ENCODE peak calls at places on chromosomes 3 and 15, in nine cellular contexts. E is pancreas, D is heart left ventricle, L is hepatocyte, O is astrocyte, I is tibial nerve, Z is WERI-Rb-1, B is adrenal gland, U is DND-41. W is an unnamed sample. For H3K27me3, the result is how much of the 10 kb centered on the place peaks cover.

GRCh38 chr3:157356541-157356940 is 80.1 kb upstream of the PTX3 start:
- DNase-seq in B (no peak), L (no peak), Z (no peak), O (no peak), I (no peak), D (no peak), U (no peak), E (no peak), W (no peak)

GRCh38 chr15:81492303-81492702 is 118.3 kb upstream of the TMC3 start:
- DNase-seq in U (no peak), E (no peak), O (peak), B (no peak), D (no peak), I (no peak), Z (no peak), L (no peak), W (no peak)

GRCh38 chr15:31359722-31360111 is 33.1 kb downstream of the KLF13 start:
- DNase-seq in L (no peak), E (no peak), U (peak), B (no peak), D (no peak), Z (no peak), I (no peak), O (no peak), W (no peak)

GRCh38 chr3:58048301-58048700 is 40.1 kb downstream of the FLNB start:
- DNase-seq in O (no peak), D (no peak), I (no peak), L (no peak), B (no peak), Z (no peak), E (no peak), U (no peak), W (no peak)

GRCh38 chr3:152159328-152159727 is 109.4 kb upstream of the MBNL1 start:
- DNase-seq in D (no peak), B (no peak), Z (no peak), O (peak), E (no peak), U (no peak), L (peak), I (no peak), W (no peak)

GRCh38 chr3:142154186-142154585 is 4.8 kb upstream of the TFDP2 start:
- DNase-seq in D (no peak), E (no peak), B (no peak), I (no peak), U (no peak), O (no peak), L (no peak), Z (no peak), W (no peak)

GRCh38 chr3:18112976-18113766 is 312.0 kb downstream of the SATB1 start:
- DNase-seq in L (no peak), U (peak), E (no peak), I (no peak), Z (no peak), B (no peak), D (no peak), O (no peak), W (no peak)

GRCh38 chr3:39193391-39193790 is 996 bp upstream of the XIRP1 start:
- DNase-seq in D (no peak), Z (no peak), O (peak), U (no peak), B (no peak), I (no peak), L (no peak), E (no peak), W (no peak)

GRCh38 chr15:85312925-85313324 is 67.5 kb upstream of the AKAP13 start:
- DNase-seq in U (no peak), O (no peak), L (no peak), D (no peak), E (no peak), I (no peak), Z (no peak), B (no peak), W (no peak)

GRCh38 chr3:32963871-32964270 is 12.4 kb downstream of the CCR4 start:
- DNase-seq in B (no peak), Z (no peak), E (no peak), O (no peak), D (no peak), U (no peak), I (no peak), L (no peak), W (no peak)

GRCh38 chr3:178472941-178473340 is 63.3 kb upstream of the KCNMB2 start:
- DNase-seq in O (no peak), I (no peak), L (no peak), B (no peak), E (no peak), U (no peak), D (no peak), Z (no peak), W (no peak)

GRCh38 chr3:56303508-56303907 is 164.8 kb downstream of the ERC2 start:
- DNase-seq in U (peak), D (no peak), O (peak), Z (peak), E (no peak), L (peak), B (no peak), I (no peak), W (peak)

GRCh38 chr3:117626577-117626976 is 917.0 kb downstream of the TUSC7 start:
- DNase-seq in B (no peak), L (no peak), I (no peak), D (no peak), Z (no peak), U (no peak), O (no peak), E (no peak), W (no peak)

GRCh38 chr3:128060473-128061381 is 8.5 kb downstream of the SEC61A1 start:
- DNase-seq in B (no peak), U (no peak), D (no peak), O (peak), I (no peak), Z (no peak), E (no peak), L (no peak), W (no peak)

GRCh38 chr3:72892870-72893269 is 5.0 kb downstream of the GXYLT2 start:
- DNase-seq in L (no peak), D (no peak), Z (peak), U (peak), B (no peak), E (no peak), I (no peak), O (no peak), W (peak)

GRCh38 chr3:116442331-116443021 is 2.8 kb downstream of the LSAMP start:
- DNase-seq in B (no peak), I (no peak), L (no peak), E (no peak), Z (no peak), O (no peak), U (no peak), D (no peak), W (peak)

GRCh38 chr3:72487946-72488735 is 360.1 kb downstream of the SHQ1 start:
- DNase-seq in B (no peak), I (no peak), E (no peak), U (no peak), L (no peak), Z (no peak), D (no peak), O (peak), W (no peak)

GRCh38 chr15:100721758-100722550 is 119.6 kb downstream of the ASB7 start:
- DNase-seq in D (no peak), U (no peak), I (peak), E (peak), B (peak), O (peak), L (peak), Z (no peak), W (no peak)

GRCh38 chr3:56980798-56981390 is 79.6 kb upstream of the SPATA12 start:
- DNase-seq in I (no peak), D (no peak), Z (no peak), O (peak), U (peak), E (no peak), L (peak), B (peak), W (no peak)

GRCh38 chr15:58258501-58259274 is 120.5 kb downstream of the AQP9 start:
- DNase-seq in B (no peak), D (no peak), O (no peak), Z (no peak), U (no peak), I (no peak), L (no peak), E (no peak), W (no peak)

GRCh38 chr3:62332771-62333381 is 40.5 kb downstream of the FEZF2 start:
- DNase-seq in U (no peak), D (no peak), E (no peak), O (no peak), Z (no peak), I (peak), B (peak), L (peak), W (peak)

GRCh38 chr3:77041756-77042155 is 1.9 kb downstream of the ROBO2 start:
- DNase-seq in I (no peak), O (no peak), Z (no peak), B (no peak), D (no peak), U (no peak), E (no peak), L (peak), W (no peak)

GRCh38 chr3:46221936-46222335 is 13.8 kb upstream of the CCR1 start:
- DNase-seq in D (no peak), Z (no peak), B (no peak), E (no peak), I (no peak), U (no peak), L (no peak), O (no peak), W (no peak)

GRCh38 chr3:146739203-146739671 is 134.1 kb upstream of the PLSCR5 start:
- DNase-seq in E (no peak), O (no peak), L (no peak), D (peak), B (no peak), U (peak), I (no peak), Z (no peak), W (no peak)

GRCh38 chr3:103218146-103218545 is 783.3 kb downstream of the ZPLD1 start:
- DNase-seq in U (peak), B (no peak), D (no peak), O (peak), Z (no peak), L (no peak), E (no peak), I (no peak), W (no peak)

GRCh38 chr15:78396976-78397375 is 41.0 kb upstream of the IREB2 start:
- DNase-seq in I (peak), B (peak), O (no peak), U (no peak), D (no peak), E (peak), Z (no peak), L (peak), W (no peak)

GRCh38 chr15:57472861-57473260 is 96.6 kb downstream of the CGNL1 start:
- DNase-seq in Z (no peak), E (no peak), B (no peak), O (peak), U (no peak), L (no peak), D (no peak), I (no peak), W (no peak)

GRCh38 chr3:127351775-127352350 is 64.0 kb upstream of the PRR20G start:
- DNase-seq in B (no peak), E (no peak), D (no peak), U (no peak), Z (no peak), O (no peak), L (no peak), I (no peak), W (no peak)

GRCh38 chr3:61683409-61684261 is 122.3 kb downstream of the PTPRG start:
- DNase-seq in D (no peak), I (peak), L (no peak), B (no peak), U (no peak), E (no peak), Z (no peak), O (no peak), W (no peak)

GRCh38 chr3:179332240-179332639 is 9.4 kb downstream of the ZNF639 start:
- DNase-seq in Z (no peak), L (no peak), I (no peak), D (no peak), O (no peak), U (no peak), E (no peak), B (no peak), W (no peak)

GRCh38 chr3:36075491-36075890 is 304.8 kb upstream of the STAC start:
- DNase-seq in E (no peak), B (no peak), O (peak), I (no peak), L (no peak), D (no peak), U (no peak), Z (no peak), W (no peak)

GRCh38 chr3:45154641-45155147 is 8.5 kb upstream of the CDCP1 start:
- DNase-seq in L (no peak), E (no peak), Z (no peak), I (no peak), B (no peak), U (no peak), D (no peak), O (peak), W (no peak)

GRCh38 chr3:138451595-138452162 is 17.3 kb downstream of the ESYT3 start:
- DNase-seq in E (no peak), B (no peak), U (no peak), O (no peak), D (no peak), I (no peak), L (no peak), Z (no peak), W (no peak)

GRCh38 chr15:95287774-95288173 is 1042.7 kb upstream of the NR2F2 start:
- DNase-seq in L (no peak), Z (no peak), U (no peak), B (no peak), I (no peak), E (no peak), O (no peak), D (no peak), W (peak)

GRCh38 chr3:141063831-141064230 is 12.7 kb downstream of the SPSB4 start:
- DNase-seq in E (peak), L (no peak), I (no peak), D (no peak), O (no peak), B (no peak), Z (no peak), U (peak), W (no peak)

GRCh38 chr15:96321422-96322391 is 8.8 kb upstream of the NR2F2 start:
- DNase-seq in I (peak), E (no peak), L (peak), Z (no peak), U (no peak), B (peak), D (peak), O (peak), W (peak)

GRCh38 chr3:53190659-53191058 is 29.6 kb downstream of the PRKCD start:
- DNase-seq in Z (no peak), D (peak), E (no peak), L (no peak), B (no peak), U (no peak), I (no peak), O (no peak), W (no peak)
- H3K27me3 ChIP-seq in Z (under half), D (under half), E (under half), L (under half), B (under half), U (under half), I (under half), O (under half), W (under half)

DNA sequence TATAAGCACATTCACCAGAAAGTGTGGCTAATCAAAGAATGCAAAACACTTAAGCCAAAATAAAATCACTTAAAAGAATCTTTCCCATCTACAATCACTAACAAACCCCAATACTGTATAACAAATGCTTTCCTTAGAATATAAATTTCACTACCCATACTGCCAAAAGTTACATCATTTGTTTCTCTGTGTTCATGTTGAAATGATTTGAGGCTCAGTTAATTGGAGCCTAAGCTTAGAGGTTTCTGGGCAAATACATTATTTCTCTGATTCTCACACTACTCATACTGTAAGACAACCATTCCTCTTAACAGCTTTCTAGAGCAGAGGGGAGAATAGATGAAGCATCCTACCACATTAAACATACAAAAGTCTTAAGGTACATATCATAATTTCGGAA is 2.1 kb downstream of the RIOX2 start:
- DNase-seq in Z (no peak), I (no peak), O (no peak), E (no peak), B (no peak), D (no peak), L (no peak), U (no peak), W (no peak)
- H3K27ac ChIP-seq in Z (peak), I (no peak), O (no peak), E (no peak), B (no peak), D (no peak), L (no peak), U (no peak), W (no peak)

DNA sequence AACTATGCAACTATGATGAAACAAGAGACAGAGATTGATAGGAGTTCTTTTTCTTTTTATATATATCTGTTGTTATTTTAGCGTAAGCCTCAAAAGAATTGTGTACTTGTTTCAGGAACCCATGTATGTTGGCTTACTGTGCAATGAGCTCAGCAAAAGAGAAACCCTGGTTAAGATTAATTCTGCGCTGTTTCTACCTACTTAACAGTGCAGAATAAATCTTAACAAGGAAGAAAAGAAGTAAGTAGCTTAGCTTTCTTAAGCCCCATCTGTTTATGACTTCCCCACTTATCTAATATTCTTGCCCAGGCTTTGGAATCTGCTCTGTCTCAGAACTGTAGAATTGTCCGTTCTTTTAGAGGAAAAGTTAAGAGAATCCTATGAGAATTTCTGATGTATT is 27.4 kb downstream of the ECT2 start:
- DNase-seq in Z (peak), O (no peak), D (no peak), L (no peak), E (no peak), B (no peak), I (no peak), U (no peak), W (no peak)
- H3K4me3 ChIP-seq in Z (peak), O (no peak), D (no peak), L (no peak), E (no peak), B (no peak), I (no peak), U (no peak), W (no peak)

GRCh38 chr3:181710581-181711255 is 1.0 kb upstream of the SOX2 start:
- DNase-seq in O (peak), E (no peak), U (no peak), I (no peak), D (no peak), L (no peak), B (no peak), Z (no peak), W (peak)
- H3K27me3 ChIP-seq in O (under half), E (under half), U (under half), I (under half), D (half or more), L (half or more), B (half or more), Z (half or more), W (under half)

DNA sequence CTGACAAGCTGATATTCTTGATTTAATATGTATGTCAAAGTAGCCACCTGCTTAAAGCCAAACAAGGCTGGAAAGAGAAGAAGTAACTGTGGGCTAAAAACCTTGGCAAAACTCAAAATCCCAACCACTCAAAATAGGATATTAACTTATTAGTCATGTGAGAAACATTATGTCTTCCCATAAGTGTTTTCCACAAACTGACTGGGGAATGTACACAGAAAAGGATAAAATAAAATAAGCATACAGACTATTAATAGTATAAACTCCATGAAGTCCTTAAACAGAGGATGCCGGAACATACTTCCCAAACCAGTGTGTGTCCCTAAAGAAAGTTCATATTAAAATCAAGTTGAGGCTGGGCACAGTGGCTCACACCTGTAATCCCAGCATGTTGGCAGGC is 263.7 kb upstream of the THBS1 start:
- DNase-seq in L (no peak), D (no peak), E (no peak), O (peak), B (no peak), U (no peak), Z (no peak), I (no peak), W (no peak)
- H3K27ac ChIP-seq in L (no peak), D (no peak), E (no peak), O (no peak), B (no peak), U (no peak), Z (no peak), I (no peak), W (no peak)

GRCh38 chr3:9861626-9862130 is 17.9 kb upstream of the RPUSD3 start:
- DNase-seq in U (no peak), L (no peak), E (no peak), I (no peak), D (no peak), B (no peak), O (no peak), Z (no peak), W (no peak)

GRCh38 chr3:9859530-9860025 is 15.8 kb upstream of the RPUSD3 start:
- DNase-seq in B (no peak), U (no peak), D (no peak), Z (no peak), O (no peak), L (no peak), I (no peak), E (no peak), W (no peak)

GRCh38 chr3:9866639-9867038 is 13.4 kb downstream of the CIDEC start:
- DNase-seq in O (peak), D (no peak), E (no peak), Z (no peak), B (peak), U (no peak), I (no peak), L (no peak), W (no peak)

GRCh38 chr3:9861201-9861600 is 17.4 kb upstream of the RPUSD3 start:
- DNase-seq in U (no peak), B (no peak), O (no peak), Z (no peak), L (no peak), E (no peak), D (no peak), I (no peak), W (no peak)

GRCh38 chr3:9862391-9863235 is 17.4 kb downstream of the CIDEC start:
- DNase-seq in E (peak), U (no peak), L (peak), I (peak), Z (no peak), B (peak), O (no peak), D (peak), W (peak)
- H3K4me3 ChIP-seq in E (peak), U (no peak), L (no peak), I (peak), Z (no peak), B (no peak), O (no peak), D (peak), W (peak)

DNA sequence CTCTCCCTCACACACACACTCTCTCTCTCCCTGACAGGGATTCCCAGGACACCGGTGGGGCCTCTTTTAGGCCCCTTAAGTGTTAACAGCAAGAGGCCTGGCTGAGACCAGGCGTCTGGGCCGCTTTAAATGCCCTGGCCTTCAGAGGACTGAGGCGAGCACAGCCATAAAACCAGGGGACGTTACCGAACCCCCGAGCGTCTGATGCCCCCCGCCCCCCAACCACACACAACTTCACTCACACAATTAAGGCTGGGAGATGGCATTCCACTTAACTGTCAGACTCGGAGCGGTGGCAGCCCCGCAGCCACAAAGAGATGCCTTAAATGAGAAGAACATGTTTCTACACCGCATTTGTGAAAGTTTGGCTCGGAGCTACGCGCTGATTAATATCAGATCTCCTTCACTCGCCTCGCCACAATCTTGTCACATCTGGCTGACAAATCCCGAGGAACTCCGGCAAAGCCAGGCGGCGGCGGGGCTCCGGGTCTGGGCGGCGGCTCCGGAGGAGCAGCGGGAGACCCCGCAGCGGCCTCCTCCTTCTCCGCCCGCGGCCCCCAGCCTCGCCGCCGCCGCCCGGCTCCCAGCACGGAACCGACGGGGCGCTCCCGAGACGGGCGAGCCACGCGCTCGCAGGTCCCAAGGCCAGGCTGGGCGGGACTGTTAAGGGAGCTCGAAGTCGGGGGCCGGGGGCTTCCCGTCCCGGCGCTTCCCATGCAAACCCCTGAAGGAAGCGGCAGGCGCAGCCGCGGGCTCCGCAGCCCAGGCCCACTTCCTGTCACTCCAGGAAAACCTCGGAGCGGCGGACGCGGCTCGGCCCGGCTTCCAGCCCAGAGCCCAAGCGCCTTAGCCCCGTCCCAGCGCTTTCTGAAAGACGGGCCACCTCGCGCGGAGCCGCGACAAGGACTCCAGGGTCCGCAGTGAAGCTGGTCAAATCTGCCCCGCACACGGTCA is 1.3 kb downstream of the BNC1 start:
- DNase-seq in I (no peak), Z (no peak), E (peak), B (no peak), L (peak), O (peak), D (peak), U (no peak), W (peak)
- H3K27me3 ChIP-seq in I (under half), Z (under half), E (under half), B (half or more), L (half or more), O (under half), D (under half), U (under half), W (half or more)